ENCODE peak calls at places on chromosomes 13 and 19, in five cellular contexts. K, F, U, T and N are unnamed samples.

GRCh38 chr13:105763851-105764250 is 771.6 kb downstream of the EFNB2 start:
- DNase-seq in T (no peak), F (no peak), U (no peak), K (no peak), N (no peak)

GRCh38 chr19:43465468-43466120 is at the start of gene LYPD3:
- DNase-seq in T (no peak), K (no peak), U (no peak), F (peak; percentile 28), N (no peak)

GRCh38 chr13:28583661-28584091 is 75.3 kb upstream of the POMP start:
- DNase-seq in F (no peak), T (no peak), U (no peak), K (peak; percentile 68), N (no peak)

GRCh38 chr19:18417250-18418033 is 1.8 kb upstream of the SSBP4 start:
- DNase-seq in T (peak; percentile 28), U (peak; percentile 65), K (peak; percentile 84), F (no peak), N (peak; percentile 78)

GRCh38 chr19:12244370-12244769 is 50.3 kb downstream of the ZNF44 start:
- DNase-seq in T (no peak), F (no peak), U (no peak), K (no peak), N (no peak)

GRCh38 chr19:2495130-2495641 is 19.3 kb downstream of the GADD45B start:
- DNase-seq in K (no peak), U (no peak), F (no peak), T (no peak), N (no peak)

GRCh38 chr19:55117063-55117635 is 288 bp downstream of the PPP1R12C start:
- DNase-seq in U (no peak), K (peak; percentile 50), F (no peak), T (no peak), N (peak; percentile 52)

GRCh38 chr13:21538280-21538679 is 65.7 kb downstream of the MICU2 start:
- DNase-seq in K (no peak), T (no peak), U (no peak), F (no peak), N (no peak)

GRCh38 chr19:51514866-51515481 is 13.4 kb upstream of the SIGLEC12 start:
- DNase-seq in T (peak; percentile 28), U (peak; percentile 6), F (no peak), K (no peak), N (peak; percentile 27)